ENCODE peak calls at places on chromosomes 7 and 10, in five cellular contexts. X is ACHN, M is endothelial cell of umbilical vein, I is fibroblast of mammary gland, R is A172. T is an unnamed sample.

GRCh38 chr7:158368449-158368848 is 219.2 kb downstream of the PTPRN2 start:
- DNase-seq in X (no peak), M (no peak), I (no peak), R (no peak), T (no peak)

GRCh38 chr10:111093741-111094380 is 17.0 kb downstream of the ADRA2A start:
- DNase-seq in X (peak; percentile 22), M (no peak), I (peak; percentile 85), R (peak; percentile 70), T (peak; percentile 81)

GRCh38 chr7:110442386-110442837 is 648.5 kb upstream of the LRRN3 start:
- DNase-seq in X (peak; percentile 82), M (peak; percentile 68), I (no peak), R (peak; percentile 73), T (peak; percentile 84)

GRCh38 chr10:24849537-24850299 is 102.7 kb downstream of the PRTFDC1 start:
- DNase-seq in X (no peak), M (peak; percentile 80), I (no peak), R (peak; percentile 52), T (no peak)

GRCh38 chr10:103416436-103417147 is 20.2 kb downstream of the PDCD11 start:
- DNase-seq in X (peak; percentile 72), M (peak; percentile 70), I (peak; percentile 73), R (peak; percentile 59), T (peak; percentile 54)

GRCh38 chr10:386751-387693 is 251.8 kb downstream of the ZMYND11 start:
- DNase-seq in X (no peak), M (no peak), I (no peak), R (no peak), T (no peak)

GRCh38 chr7:95155965-95156364 is 168.4 kb downstream of the PON1 start:
- DNase-seq in X (no peak), M (no peak), I (no peak), R (no peak), T (no peak)

GRCh38 chr10:114022292-114022691 is 21.4 kb upstream of the ADRB1 start:
- DNase-seq in X (no peak), M (no peak), I (peak; percentile 80), R (no peak), T (no peak)

GRCh38 chr7:8831386-8831785 is 398.0 kb downstream of the NXPH1 start:
- DNase-seq in X (peak; percentile 49), M (no peak), I (no peak), R (peak; percentile 45), T (peak; percentile 27)

GRCh38 chr7:112201421-112201820 is 4.8 kb downstream of the DOCK4 start:
- DNase-seq in X (no peak), M (peak; percentile 57), I (peak; percentile 95), R (no peak), T (peak; percentile 35)

GRCh38 chr7:103447073-103447960 is 1.3 kb upstream of the SLC26A5 start:
- DNase-seq in X (peak; percentile 70), M (peak; percentile 39), I (peak; percentile 61), R (peak; percentile 62), T (peak; percentile 67)

GRCh38 chr7:101235522-101235921 is 2.1 kb downstream of the CLDN15 start:
- DNase-seq in X (no peak), M (no peak), I (no peak), R (no peak), T (no peak)

GRCh38 chr10:71404510-71405295 is 8.0 kb downstream of the CDH23 start:
- DNase-seq in X (no peak), M (no peak), I (no peak), R (no peak), T (no peak)

GRCh38 chr10:77837925-77838595 is 88.5 kb downstream of the DLG5 start:
- DNase-seq in X (no peak), M (no peak), I (no peak), R (no peak), T (no peak)

GRCh38 chr10:47420305-47421056 is 36.4 kb upstream of the ZNF488 start:
- DNase-seq in X (no peak), M (no peak), I (no peak), R (no peak), T (no peak)

T was measured in RKO.